ENCODE peak calls at places on chromosomes 13 and 19, in nine cellular contexts. H, E, D, J, P, T, F, R and G are unnamed samples. For H3K4me1, the result is how much of the 10 kb centered on the place peaks cover.

GRCh38 chr19:15332311-15332996 is at the start of gene BRD4:
- DNase-seq in H (peak), E (peak), D (peak), J (peak), P (peak), T (peak), F (no peak), R (peak), G (peak)

GRCh38 chr13:109974354-109974753 is 188.0 kb upstream of the IRS2 start:
- DNase-seq in H (no peak), E (no peak), D (no peak), J (no peak), P (no peak), T (no peak), F (no peak), R (no peak), G (no peak)

GRCh38 chr19:49565261-49565660 is 15.1 kb downstream of the NOSIP start:
- DNase-seq in H (peak), E (no peak), D (no peak), J (no peak), P (peak), T (no peak), F (no peak), R (peak), G (no peak)

GRCh38 chr19:918481-919156 is 1.5 kb downstream of the KISS1R start:
- DNase-seq in H (no peak), E (no peak), D (no peak), J (no peak), P (no peak), T (no peak), F (no peak), R (no peak), G (no peak)

GRCh38 chr19:5031231-5032100 is 62.6 kb downstream of the KDM4B start:
- DNase-seq in H (peak), E (peak), D (peak), J (peak), P (peak), T (peak), F (no peak), R (peak), G (peak)

GRCh38 chr13:33448889-33449288 is 163.3 kb upstream of the STARD13 start:
- DNase-seq in H (no peak), E (no peak), D (no peak), J (no peak), P (no peak), T (no peak), F (no peak), R (no peak), G (no peak)

GRCh38 chr19:18809149-18809978 is 18.3 kb upstream of the COMP start:
- DNase-seq in H (peak), E (no peak), D (no peak), J (no peak), P (peak), T (no peak), F (no peak), R (no peak), G (no peak)

GRCh38 chr19:32581704-32582164 is 744 bp downstream of the PDCD5 start:
- DNase-seq in H (no peak), E (no peak), D (peak), J (no peak), P (peak), T (no peak), F (no peak), R (peak), G (peak)

GRCh38 chr19:17385878-17386611 is 8.0 kb downstream of the CCDC194 start:
- DNase-seq in H (peak), E (no peak), D (peak), J (peak), P (peak), T (peak), F (no peak), R (peak), G (peak)

GRCh38 chr19:16412596-16413355 is 59.0 kb downstream of the EPS15L1 start:
- DNase-seq in H (no peak), E (no peak), D (no peak), J (no peak), P (no peak), T (no peak), F (no peak), R (no peak), G (no peak)

GRCh38 chr19:8221161-8221560 is 12.0 kb downstream of the CERS4 start:
- DNase-seq in H (no peak), E (no peak), D (no peak), J (no peak), P (peak), T (no peak), F (no peak), R (no peak), G (no peak)

GRCh38 chr19:12696366-12697335 is at the start of gene FBXW9:
- DNase-seq in H (peak), E (peak), D (peak), J (peak), P (peak), T (peak), F (peak), R (peak), G (peak)

GRCh38 chr13:43036386-43037220 is 13.2 kb downstream of the DNAJC15 start:
- DNase-seq in H (no peak), E (no peak), D (no peak), J (no peak), P (peak), T (peak), F (no peak), R (peak), G (no peak)

GRCh38 chr13:20960663-20961309 is 58.2 kb upstream of the XPO4 start:
- DNase-seq in H (no peak), E (no peak), D (no peak), J (no peak), P (no peak), T (no peak), F (no peak), R (no peak), G (peak)

GRCh38 chr13:81184556-81185265 is 843.8 kb upstream of the SPRY2 start:
- DNase-seq in H (no peak), E (no peak), D (no peak), J (no peak), P (no peak), T (no peak), F (no peak), R (no peak), G (no peak)

GRCh38 chr19:43908659-43909058 is 26.4 kb downstream of the ZNF45 start:
- DNase-seq in H (no peak), E (no peak), D (no peak), J (no peak), P (no peak), T (no peak), F (no peak), R (no peak), G (no peak)

GRCh38 chr19:15252398-15253018 is 20.3 kb upstream of the EPHX3 start:
- DNase-seq in H (no peak), E (no peak), D (peak), J (no peak), P (no peak), T (no peak), F (no peak), R (no peak), G (peak)

GRCh38 chr19:374183-374885 is 29.7 kb upstream of the MIER2 start:
- DNase-seq in H (no peak), E (no peak), D (no peak), J (peak), P (no peak), T (no peak), F (no peak), R (no peak), G (no peak)

GRCh38 chr13:66657165-66657895 is 572.8 kb downstream of the PCDH9 start:
- DNase-seq in H (peak), E (peak), D (no peak), J (peak), P (peak), T (peak), F (peak), R (peak), G (peak)

GRCh38 chr13:95156208-95156607 is 145.0 kb downstream of the ABCC4 start:
- DNase-seq in H (no peak), E (no peak), D (no peak), J (no peak), P (no peak), T (no peak), F (no peak), R (no peak), G (peak)

GRCh38 chr13:73370066-73370465 is 311.3 kb downstream of the KLF5 start:
- DNase-seq in H (no peak), E (no peak), D (no peak), J (no peak), P (no peak), T (no peak), F (no peak), R (no peak), G (no peak)

GRCh38 chr13:32734511-32734910 is 148.3 kb downstream of the PDS5B start:
- DNase-seq in H (peak), E (no peak), D (no peak), J (no peak), P (peak), T (no peak), F (no peak), R (no peak), G (peak)

GRCh38 chr13:29579094-29579493 is 16.4 kb downstream of the SLC7A1 start:
- DNase-seq in H (no peak), E (no peak), D (no peak), J (no peak), P (no peak), T (no peak), F (no peak), R (no peak), G (no peak)
- H3K4me1 ChIP-seq in H (under half), E (half or more), D (under half), J (under half), P (half or more), T (under half), F (under half), R (under half), G (under half)

GRCh38 chr13:24271611-24272451 is 37.5 kb upstream of the C1QTNF9 start:
- DNase-seq in H (peak), E (no peak), D (no peak), J (peak), P (peak), T (peak), F (no peak), R (peak), G (peak)
- TF ChIP-seq POLR2A in H (no peak), E (no peak), D (no peak), J (peak), P (peak), T (peak), F (no peak), R (no peak), G (no peak)

GRCh38 chr13:40648841-40649240 is 17.6 kb downstream of the FOXO1 start:
- DNase-seq in H (no peak), E (no peak), D (no peak), J (no peak), P (no peak), T (no peak), F (no peak), R (no peak), G (peak)

GRCh38 chr13:40653558-40654318 is 12.7 kb downstream of the FOXO1 start:
- DNase-seq in H (no peak), E (no peak), D (no peak), J (no peak), P (no peak), T (no peak), F (no peak), R (no peak), G (peak)

GRCh38 chr13:40651866-40652587 is 14.4 kb downstream of the FOXO1 start:
- DNase-seq in H (no peak), E (no peak), D (peak), J (no peak), P (no peak), T (no peak), F (no peak), R (no peak), G (no peak)

GRCh38 chr13:40656358-40656757 is 10.1 kb downstream of the FOXO1 start:
- DNase-seq in H (no peak), E (no peak), D (no peak), J (no peak), P (no peak), T (no peak), F (no peak), R (no peak), G (no peak)

GRCh38 chr13:40652588-40652940 is 13.9 kb downstream of the FOXO1 start:
- DNase-seq in H (no peak), E (no peak), D (no peak), J (no peak), P (no peak), T (no peak), F (no peak), R (no peak), G (no peak)
- H3K4me1 ChIP-seq in H (half or more), E (half or more), D (under half), J (half or more), P (half or more), T (under half), F (under half), R (under half), G (under half)

DNA sequence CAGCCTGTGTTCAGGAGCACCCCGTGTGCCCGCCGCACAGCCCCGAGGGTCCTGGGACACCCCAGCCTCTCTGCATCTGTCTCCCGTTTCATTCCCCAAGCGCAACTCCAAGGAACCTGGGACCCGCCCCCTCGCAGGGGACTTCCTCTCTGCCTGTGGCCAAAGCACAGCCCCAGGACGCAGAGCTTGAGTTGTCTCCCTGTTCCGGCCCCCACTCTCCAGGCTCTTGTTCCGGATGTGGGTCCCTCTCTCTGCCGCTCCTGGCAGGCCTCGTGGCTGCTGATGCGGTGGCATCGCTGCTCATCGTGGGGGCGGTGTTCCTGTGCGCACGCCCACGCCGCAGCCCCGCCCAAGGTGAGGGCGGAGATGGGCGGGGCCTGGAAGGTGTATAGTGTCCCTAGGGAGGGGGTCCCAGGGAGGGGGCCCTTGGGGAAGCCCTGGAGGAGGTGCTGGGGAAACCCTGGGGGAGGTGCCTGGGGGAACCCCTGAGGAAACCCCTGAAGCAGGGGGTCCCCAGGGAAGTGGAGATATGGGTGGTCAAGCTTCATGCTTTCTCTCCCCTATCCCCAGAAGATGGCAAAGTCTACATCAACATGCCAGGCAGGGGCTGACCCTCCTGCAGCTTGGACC is 1.3 kb downstream of the HCST start:
- DNase-seq in H (peak), E (peak), D (peak), J (peak), P (peak), T (peak), F (no peak), R (peak), G (no peak)
- TF ChIP-seq POLR2A in H (peak), E (no peak), D (no peak), J (no peak), P (peak), T (no peak), F (peak), R (no peak), G (no peak)

GRCh38 chr13:49693877-49694276 is 2.6 kb upstream of the EBPL start:
- DNase-seq in H (no peak), E (no peak), D (peak), J (no peak), P (no peak), T (no peak), F (no peak), R (no peak), G (no peak)
- H3K4me1 ChIP-seq in H (under half), E (under half), D (under half), J (under half), P (under half), T (under half), F (under half), R (under half), G (under half)

DNA sequence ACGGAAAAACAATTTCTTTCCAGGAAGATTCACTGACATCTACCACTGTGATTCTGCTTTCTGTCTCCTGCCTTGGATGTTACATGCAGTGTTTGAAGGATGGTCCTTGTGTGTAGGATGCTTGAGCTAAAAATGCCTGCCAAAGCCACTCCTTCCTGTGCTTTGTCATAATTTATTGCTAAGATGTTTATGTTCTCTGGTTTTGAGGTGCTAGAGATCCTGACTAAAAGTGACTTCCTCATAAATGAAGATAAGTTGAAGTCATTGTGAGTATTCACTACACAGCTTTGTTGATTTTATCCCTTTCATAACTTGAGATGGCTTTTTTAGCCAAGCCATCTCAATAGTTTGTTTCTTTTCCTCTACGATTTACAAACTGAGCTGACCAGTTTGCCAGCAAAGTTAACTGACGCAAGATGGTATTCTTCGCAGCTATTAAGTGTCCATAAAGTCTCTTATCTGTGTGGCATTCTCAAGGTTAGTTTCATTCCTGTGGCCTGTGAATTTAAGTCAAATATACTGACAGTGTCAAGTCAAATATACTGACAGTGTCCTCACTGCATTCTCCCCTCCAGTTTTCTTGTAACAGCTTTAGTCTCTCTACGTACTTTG is 15.7 kb upstream of the FBXL3 start:
- DNase-seq in H (no peak), E (no peak), D (no peak), J (no peak), P (no peak), T (no peak), F (no peak), R (no peak), G (no peak)
- TF ChIP-seq POLR2A in H (no peak), E (no peak), D (no peak), J (no peak), P (no peak), T (no peak), F (no peak), R (no peak), G (no peak)